ENCODE peak calls at places on chromosome 17, in eight cellular contexts. G is heart left ventricle; I is tibial artery; O is CD8-positive, alpha-beta T cell; A is mammary epithelial cell; Z is transverse colon; R is stomach; Y is PC-9. J is an unnamed sample.

GRCh38 chr17:57404807-57405485 is 148.6 kb downstream of the MSI2 start:
- DNase-seq in A (no peak), I (no peak), G (no peak), O (no peak), R (no peak), Z (no peak), Y (no peak), J (no peak)

GRCh38 chr17:6163632-6164319 is 93.6 kb downstream of the WSCD1 start:
- DNase-seq in G (no peak), O (no peak), Z (no peak), Y (no peak), I (no peak), A (peak; percentile 32), R (no peak), J (peak; percentile 8)

GRCh38 chr17:79835953-79836951 is 3.0 kb downstream of the CBX4 start:
- DNase-seq in R (peak; percentile 90), I (no peak), G (no peak), A (no peak), O (no peak), Z (peak; percentile 87), Y (no peak), J (no peak)

GRCh38 chr17:68461589-68461988 is 4.3 kb upstream of the WIPI1 start:
- DNase-seq in O (no peak), Y (no peak), Z (peak; percentile 38), A (no peak), R (peak; percentile 45), I (no peak), G (peak; percentile 69), J (no peak)

GRCh38 chr17:292016-292415 is 60.6 kb downstream of the RPH3AL start:
- DNase-seq in G (no peak), Z (no peak), R (no peak), I (peak; percentile 37), Y (no peak), O (no peak), A (no peak), J (no peak)

GRCh38 chr17:36752096-36752888 is 150.9 kb downstream of the MRM1 start:
- DNase-seq in Z (peak; percentile 39), I (no peak), R (no peak), A (no peak), G (no peak), Y (peak; percentile 4), O (no peak), J (no peak)

GRCh38 chr17:75740215-75740614 is 19.0 kb downstream of the ITGB4 start:
- DNase-seq in O (no peak), Y (no peak), G (no peak), Z (no peak), R (no peak), I (peak; percentile 64), A (no peak), J (no peak)

GRCh38 chr17:6677946-6678345 is 26.4 kb downstream of the C17orf100 start:
- DNase-seq in G (no peak), Y (no peak), O (no peak), A (no peak), Z (no peak), I (no peak), R (no peak), J (no peak)

GRCh38 chr17:27635275-27635823 is 4.4 kb downstream of the LGALS9 start:
- DNase-seq in O (no peak), R (no peak), A (no peak), I (no peak), G (no peak), Z (peak; percentile 57), Y (no peak), J (no peak)

GRCh38 chr17:74760404-74761105 is 12.1 kb downstream of the NHERF1 start:
- DNase-seq in O (no peak), R (no peak), Z (no peak), Y (peak; percentile 60), I (no peak), A (peak; percentile 53), G (no peak), J (peak; percentile 47)

GRCh38 chr17:22569459-22570143 is 877.3 kb downstream of the KCNJ18 start:
- DNase-seq in Z (no peak), I (no peak), A (no peak), O (no peak), G (no peak), Y (no peak), R (no peak), J (no peak)
- H3K9me3 ChIP-seq in Z (no peaks in the 10 kb centered on the region), I (no peaks in the 10 kb centered on the region), A (peaks cover 26% of the 10 kb centered on the region), O (no peaks in the 10 kb centered on the region), G (no peaks in the 10 kb centered on the region), Y (no peaks in the 10 kb centered on the region), R (peaks cover 22% of the 10 kb centered on the region), J (no peaks in the 10 kb centered on the region)

GRCh38 chr17:49674507-49674906 is 3.4 kb downstream of the SPOP start:
- DNase-seq in G (no peak), I (no peak), Z (no peak), A (no peak), R (no peak), O (no peak), Y (no peak), J (no peak)
- TF ChIP-seq CTCF in G (no peak), I (no peak), Z (no peak), A (no peak), R (no peak), O (no peak), Y (no peak), J (no peak)

GRCh38 chr17:30314474-30314873 is 19.4 kb downstream of the TMIGD1 start:
- DNase-seq in O (no peak), Z (no peak), A (no peak), R (no peak), I (no peak), G (no peak), Y (no peak), J (no peak)
- H3K36me3 ChIP-seq in O (no peaks in the 10 kb centered on the region), Z (no peaks in the 10 kb centered on the region), A (no peaks in the 10 kb centered on the region), R (no peaks in the 10 kb centered on the region), I (no peaks in the 10 kb centered on the region), G (no peaks in the 10 kb centered on the region), Y (no peaks in the 10 kb centered on the region), J (no peaks in the 10 kb centered on the region)

GRCh38 chr17:53680745-53681144 is 142.0 kb upstream of the KIF2B start:
- DNase-seq in G (no peak), R (no peak), A (no peak), O (no peak), Z (no peak), Y (no peak), I (no peak), J (no peak)
- H3K9me3 ChIP-seq in G (no peaks in the 10 kb centered on the region), R (peaks cover 10% of the 10 kb centered on the region), A (no peaks in the 10 kb centered on the region), O (no peaks in the 10 kb centered on the region), Z (peaks cover 7% of the 10 kb centered on the region), Y (no peaks in the 10 kb centered on the region), I (no peaks in the 10 kb centered on the region), J (no peaks in the 10 kb centered on the region)

J was measured in thyroid gland.